ENCODE peak calls at places on chromosomes 3 and 15, in four cellular contexts. J is fibroblast of lung, D is A549, H is OCI-LY7. N is an unnamed sample.

GRCh38 chr3:134251731-134252391 is 1.2 kb upstream of the RYK start:
- DNase-seq in D (peak; percentile 4), J (no peak), H (no peak), N (no peak)

GRCh38 chr3:158097571-158098553 is 8.4 kb downstream of the SHOX2 start:
- DNase-seq in H (peak; percentile 84), D (peak; percentile 90), J (peak; percentile 39), N (no peak)

GRCh38 chr3:183098538-183099025 is 714 bp downstream of the MCCC1 start:
- DNase-seq in J (no peak), D (no peak), H (no peak), N (no peak)

GRCh38 chr15:67480741-67481140 is 40.2 kb upstream of the C15orf61 start:
- DNase-seq in D (no peak), J (no peak), H (no peak), N (no peak)

GRCh38 chr3:134933997-134934396 is 138.9 kb downstream of the EPHB1 start:
- DNase-seq in D (no peak), H (no peak), J (no peak), N (no peak)

GRCh38 chr15:36841154-36841553 is 259.2 kb downstream of the MEIS2 start:
- DNase-seq in J (no peak), H (no peak), D (no peak), N (no peak)

GRCh38 chr3:102078864-102079808 is 229.8 kb downstream of the NFKBIZ start:
- DNase-seq in H (no peak), J (no peak), D (no peak), N (no peak)

GRCh38 chr15:86863226-86863915 is 783.7 kb downstream of the AGBL1 start:
- DNase-seq in J (peak; percentile 98), H (no peak), D (no peak), N (no peak)

GRCh38 chr3:137121704-137122314 is 164.0 kb downstream of the IL20RB start:
- DNase-seq in H (peak; percentile 46), D (peak; percentile 64), J (peak; percentile 30), N (no peak)

GRCh38 chr15:39629376-39629775 is 48.5 kb downstream of the THBS1 start:
- DNase-seq in J (peak; percentile 63), D (no peak), H (no peak), N (no peak)

GRCh38 chr15:58608129-58608590 is 141.3 kb downstream of the ADAM10 start:
- DNase-seq in H (no peak), D (no peak), J (peak; percentile 82), N (no peak)

GRCh38 chr15:90685688-90686434 is 31.3 kb upstream of the BLM start:
- DNase-seq in D (no peak), H (no peak), J (no peak), N (no peak)

GRCh38 chr3:134796313-134797079 is 1.4 kb downstream of the EPHB1 start:
- DNase-seq in H (no peak), D (no peak), J (peak; percentile 28), N (no peak)

GRCh38 chr15:90062023-90062728 is 40.1 kb downstream of the IDH2 start:
- DNase-seq in J (peak; percentile 10), D (no peak), H (peak; percentile 81), N (no peak)

GRCh38 chr3:19931767-19932188 is 2.2 kb downstream of the EFHB start:
- DNase-seq in D (peak; percentile 10), J (peak; percentile 26), H (no peak), N (no peak)

GRCh38 chr15:39131605-39132004 is 449.3 kb upstream of the THBS1 start:
- DNase-seq in D (peak; percentile 35), J (peak; percentile 75), H (no peak), N (no peak)

GRCh38 chr3:159253860-159254259 is 452.0 kb downstream of the MFSD1 start:
- DNase-seq in H (no peak), D (no peak), J (peak; percentile 20), N (no peak)

GRCh38 chr3:13574798-13575451 is 26.0 kb downstream of the FBLN2 start:
- DNase-seq in D (no peak), J (peak; percentile 70), H (no peak), N (peak; percentile 20)

GRCh38 chr3:72143322-72143721 is 358.4 kb upstream of the PROK2 start:
- DNase-seq in H (no peak), J (peak; percentile 88), D (no peak), N (no peak)

GRCh38 chr3:171833775-171834460 is 9.2 kb upstream of the TMEM212 start:
- DNase-seq in D (peak; percentile 66), H (peak; percentile 15), J (peak; percentile 50), N (no peak)

GRCh38 chr15:48332642-48333034 is 1.4 kb downstream of the DUT start:
- DNase-seq in H (peak; percentile 39), J (no peak), D (no peak), N (no peak)

GRCh38 chr3:29759443-29760033 is 478.7 kb downstream of the RBMS3 start:
- DNase-seq in H (no peak), D (no peak), J (peak; percentile 66), N (no peak)

GRCh38 chr15:31975446-31976229 is 54.7 kb upstream of the CHRNA7 start:
- DNase-seq in H (no peak), J (no peak), D (peak; percentile 40), N (peak; percentile 54)

GRCh38 chr3:143084856-143085731 is 34.5 kb upstream of the CHST2 start:
- DNase-seq in H (no peak), D (peak; percentile 33), J (peak; percentile 42), N (no peak)

GRCh38 chr3:170356596-170357175 is 829 bp upstream of the SKIL start:
- DNase-seq in D (peak; percentile 84), J (peak; percentile 78), H (peak; percentile 85), N (peak; percentile 55)

GRCh38 chr3:170947018-170947769 is 38.8 kb upstream of the EIF5A2 start:
- DNase-seq in J (no peak), D (no peak), H (no peak), N (no peak)

GRCh38 chr3:39724233-39724846 is 85.1 kb upstream of the MYRIP start:
- DNase-seq in J (no peak), H (no peak), D (no peak), N (no peak)

GRCh38 chr3:159273608-159274007 is 471.8 kb downstream of the MFSD1 start:
- DNase-seq in D (peak; percentile 26), J (peak; percentile 50), H (peak; percentile 4), N (no peak)

GRCh38 chr15:93664180-93664951 is 567.0 kb upstream of the MCTP2 start:
- DNase-seq in J (no peak), D (no peak), H (no peak), N (no peak)

GRCh38 chr3:46184469-46184868 is 23.6 kb downstream of the CCR1 start:
- DNase-seq in D (no peak), J (peak; percentile 52), H (no peak), N (no peak)

GRCh38 chr3:54356299-54357037 is 234.1 kb downstream of the CACNA2D3 start:
- DNase-seq in J (peak; percentile 53), D (no peak), H (no peak), N (no peak)

GRCh38 chr15:43238691-43239131 is 17.9 kb upstream of the EPB42 start:
- DNase-seq in D (no peak), J (no peak), H (no peak), N (no peak)

GRCh38 chr15:69185706-69186105 is 25.3 kb downstream of the GLCE start:
- DNase-seq in D (no peak), H (no peak), J (no peak), N (no peak)
- TF ChIP-seq CTCF in D (no peak), H (no peak), J (no peak), N (no peak)

GRCh38 chr3:51873876-51874275 is 1.5 kb downstream of the IQCF5 start:
- DNase-seq in H (no peak), D (no peak), J (no peak), N (no peak)
- H3K4me3 ChIP-seq in H (no peak overlapping the region), D (no peak overlapping the region), J (no peak overlapping the region), N (no peak overlapping the region)

GRCh38 chr3:45151100-45151499 is 4.9 kb upstream of the CDCP1 start:
- DNase-seq in J (no peak), D (no peak), H (no peak), N (no peak)

GRCh38 chr3:45143673-45144670 is 2.2 kb downstream of the CDCP1 start:
- DNase-seq in J (peak; percentile 75), D (no peak), H (no peak), N (peak; percentile 39)

GRCh38 chr3:45145223-45145622 is 955 bp downstream of the CDCP1 start:
- DNase-seq in D (no peak), J (no peak), H (no peak), N (no peak)

GRCh38 chr3:45148921-45149320 is 2.7 kb upstream of the CDCP1 start:
- DNase-seq in H (no peak), J (peak; percentile 56), D (no peak), N (no peak)

GRCh38 chr3:45145681-45146614 is at the start of gene CDCP1:
- DNase-seq in H (no peak), J (peak; percentile 33), D (no peak), N (no peak)
- H3K27ac ChIP-seq in H (no peak within 1 kb of the TSS), J (peak within 1 kb of the TSS; percentile 79), D (peak within 1 kb of the TSS; percentile 61), N (no peak within 1 kb of the TSS)

GRCh38 chr3:121998588-121999473 is 23.2 kb downstream of the ILDR1 start:
- DNase-seq in H (no peak), D (no peak), J (no peak), N (no peak)

GRCh38 chr3:121998030-121998580 is 23.9 kb downstream of the ILDR1 start:
- DNase-seq in J (peak; percentile 51), D (peak; percentile 14), H (peak; percentile 40), N (no peak)

GRCh38 chr3:121997372-121997771 is 24.7 kb downstream of the ILDR1 start:
- DNase-seq in J (no peak), D (no peak), H (no peak), N (no peak)

GRCh38 chr3:121992601-121993560 is 29.2 kb downstream of the ILDR1 start:
- DNase-seq in H (peak; percentile 96), J (no peak), D (no peak), N (no peak)

GRCh38 chr3:121995190-121996137 is 26.6 kb downstream of the ILDR1 start:
- DNase-seq in J (peak; percentile 84), H (peak; percentile 87), D (peak; percentile 67), N (peak; percentile 44)
- TF ChIP-seq CTCF in J (peak; percentile 40), H (peak; percentile 91), D (peak; percentile 50), N (peak; percentile 14)